ENCODE peak calls at places on chromosomes 5 and 9, in four cellular contexts. U, H, B and J are unnamed samples.

GRCh38 chr9:132214027-132214622 is 52.3 kb downstream of the NTNG2 start:
- DNase-seq in B (peak; percentile 90), H (no peak), U (peak; percentile 84), J (peak; percentile 93)

GRCh38 chr9:24073237-24073636 is 247.2 kb upstream of the ELAVL2 start:
- DNase-seq in H (no peak), U (no peak), B (no peak), J (no peak)

GRCh38 chr9:37511006-37511714 is 25.4 kb downstream of the POLR1E start:
- DNase-seq in B (peak; percentile 26), U (no peak), H (no peak), J (no peak)

GRCh38 chr9:21803674-21804048 is 1.2 kb downstream of the MTAP start:
- DNase-seq in U (no peak), B (no peak), H (no peak), J (no peak)

GRCh38 chr9:135152608-135153337 is 65.3 kb downstream of the OLFM1 start:
- DNase-seq in U (no peak), B (no peak), H (no peak), J (no peak)

GRCh38 chr5:80623911-80624457 is 30.5 kb upstream of the MSH3 start:
- DNase-seq in B (no peak), U (no peak), H (no peak), J (no peak)

GRCh38 chr9:126643945-126644527 is 30.3 kb downstream of the LMX1B start:
- DNase-seq in H (no peak), B (no peak), U (no peak), J (no peak)

GRCh38 chr9:16524823-16525222 is 345.6 kb downstream of the BNC2 start:
- DNase-seq in H (no peak), B (no peak), U (no peak), J (no peak)

GRCh38 chr9:133371261-133371711 is 4.6 kb downstream of the SURF4 start:
- DNase-seq in B (no peak), H (peak; percentile 82), U (no peak), J (no peak)

GRCh38 chr5:119393201-119393691 is 37.4 kb downstream of the TNFAIP8 start:
- DNase-seq in B (no peak), U (no peak), H (no peak), J (no peak)

GRCh38 chr5:119386945-119387344 is 31.1 kb downstream of the TNFAIP8 start:
- DNase-seq in B (peak; percentile 39), U (no peak), H (no peak), J (no peak)

GRCh38 chr5:119387900-119388618 is 32.2 kb downstream of the TNFAIP8 start:
- DNase-seq in U (no peak), B (no peak), H (no peak), J (no peak)

GRCh38 chr5:119388619-119389190 is 32.9 kb downstream of the TNFAIP8 start:
- DNase-seq in H (no peak), B (no peak), U (no peak), J (no peak)

DNA sequence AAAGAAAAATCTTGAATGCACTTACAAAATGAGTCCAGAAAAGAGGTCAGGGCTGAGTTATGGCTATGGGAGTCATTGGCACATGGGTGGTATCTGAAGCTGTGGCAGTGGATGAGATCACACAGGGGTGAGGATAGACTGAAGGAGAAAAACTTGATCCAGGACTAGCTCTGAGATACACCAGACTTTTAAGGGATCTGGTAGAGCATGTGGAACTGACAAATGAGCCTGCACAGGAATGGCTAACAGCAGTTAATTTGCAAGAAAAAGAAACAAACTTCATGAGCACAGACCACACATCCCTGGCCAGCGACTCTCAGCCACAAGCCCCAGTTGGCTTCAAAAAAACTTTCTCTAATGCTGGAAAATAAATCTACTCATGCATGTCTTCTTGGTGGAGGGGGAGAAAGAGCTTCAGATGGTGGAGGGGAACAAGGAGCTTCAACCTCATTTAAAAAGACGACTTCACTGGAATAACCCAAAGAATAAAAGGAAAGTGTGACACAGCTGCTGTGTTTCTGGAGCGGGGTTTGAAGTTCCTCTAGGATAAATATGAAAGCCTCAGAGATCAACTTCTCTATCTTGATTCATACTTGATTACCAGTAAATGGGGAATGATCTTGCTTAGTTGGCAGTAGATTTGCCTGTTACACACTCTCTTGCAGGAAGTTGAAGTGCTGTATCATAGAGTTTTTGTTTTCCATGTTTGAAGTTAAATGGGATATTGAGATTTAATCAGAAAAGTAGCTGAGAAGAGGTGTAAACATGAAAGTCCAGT is 33.7 kb downstream of the TNFAIP8 start:
- DNase-seq in B (peak; percentile 34), U (no peak), H (no peak), J (no peak)
- TF ChIP-seq POLR2A in B (no peak), U (no peak), H (no peak), J (no peak)

GRCh38 chr5:138468966-138469539 is 3.8 kb downstream of the EGR1 start:
- DNase-seq in B (no peak), H (no peak), U (no peak), J (no peak)

GRCh38 chr5:138467711-138468132 is 2.4 kb downstream of the EGR1 start:
- DNase-seq in U (no peak), H (peak; percentile 76), B (no peak), J (no peak)

GRCh38 chr5:138468133-138468965 is 3.1 kb downstream of the EGR1 start:
- DNase-seq in H (no peak), B (no peak), U (no peak), J (no peak)

GRCh38 chr5:138470322-138471285 is 5.3 kb downstream of the EGR1 start:
- DNase-seq in B (peak; percentile 7), H (no peak), U (no peak), J (no peak)

GRCh38 chr5:138469540-138470321 is 4.5 kb downstream of the EGR1 start:
- DNase-seq in H (no peak), B (peak; percentile 46), U (no peak), J (no peak)
- TF ChIP-seq POLR2A in H (no peak), B (no peak), U (no peak), J (no peak)

DNA sequence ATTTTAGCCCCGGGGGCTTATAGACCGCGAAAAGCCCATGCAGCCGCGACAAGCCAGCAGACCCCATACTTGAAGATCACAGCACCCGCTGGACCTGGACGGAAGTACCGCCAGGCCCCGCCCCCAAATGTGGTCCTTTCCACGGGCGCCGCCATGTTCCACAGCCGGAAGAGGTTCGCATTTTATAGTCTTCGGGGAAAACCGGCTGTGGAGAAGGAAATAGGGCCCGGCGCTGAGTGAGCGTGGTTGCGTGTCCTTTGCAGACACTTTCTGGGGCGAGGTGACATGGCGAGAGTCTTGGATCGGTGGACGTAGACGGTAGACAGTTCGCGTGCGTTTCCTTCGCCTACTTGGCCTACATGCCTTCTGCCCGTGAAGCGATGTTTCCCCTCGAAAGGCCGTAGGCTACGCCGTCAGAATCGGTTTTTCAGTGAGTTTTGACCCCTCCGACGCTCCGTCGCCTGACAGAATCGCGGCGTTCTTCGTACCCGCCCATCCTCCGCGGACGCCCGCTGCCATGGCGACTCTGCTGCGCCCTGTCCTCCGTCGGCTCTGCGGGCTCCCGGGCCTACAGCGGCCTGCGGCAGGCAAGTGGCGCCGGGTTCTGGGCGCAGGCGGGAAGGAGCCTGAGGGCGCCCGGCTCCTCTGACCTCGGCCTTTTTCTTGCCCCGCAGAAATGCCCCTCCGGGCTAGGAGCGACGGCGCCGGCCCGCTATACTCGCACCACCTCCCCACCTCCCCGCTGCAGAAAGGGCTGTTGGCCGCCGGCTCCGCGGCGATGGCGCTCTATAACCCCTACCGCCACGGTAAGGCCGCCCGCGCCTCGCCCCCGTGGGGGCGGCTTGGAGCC is at the start of the genes COQ4 and TRUB2:
- DNase-seq in B (peak; percentile 95), U (peak; percentile 94), H (peak; percentile 97), J (peak; percentile 98)
- TF ChIP-seq POLR2A in B (peak; percentile 31), U (no peak), H (no peak), J (peak; percentile 3)

GRCh38 chr5:132265336-132266030 is 8.0 kb downstream of the PDLIM4 start:
- DNase-seq in H (peak; percentile 20), U (no peak), B (no peak), J (peak; percentile 93)
- TF ChIP-seq POLR2A in H (no peak), U (no peak), B (no peak), J (peak; percentile 16)

GRCh38 chr5:141512390-141513020 is 23.6 kb downstream of the PCDHGC5 start:
- DNase-seq in H (peak; percentile 96), B (peak; percentile 86), U (peak; percentile 89), J (no peak)
- TF ChIP-seq POLR2A in H (no peak), B (no peak), U (no peak), J (no peak)

DNA sequence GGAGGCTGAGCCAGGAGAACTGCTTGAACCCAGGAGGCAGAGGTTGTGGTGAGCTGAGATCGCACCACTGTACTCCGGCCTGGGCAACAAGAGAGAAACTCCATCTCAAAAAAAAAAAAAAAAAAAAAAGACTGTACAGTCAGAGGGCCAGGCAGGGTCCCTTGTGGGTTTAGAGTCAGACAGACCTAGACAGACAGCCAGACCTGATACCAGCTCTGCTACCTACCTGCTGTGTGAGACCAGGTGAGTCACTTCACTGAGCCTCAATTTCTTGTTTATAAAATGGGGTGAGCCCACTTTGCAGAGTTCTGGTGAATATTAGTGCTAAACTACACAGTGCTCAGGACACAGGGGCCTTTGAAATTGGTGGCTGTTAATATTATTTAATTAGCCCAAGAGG is 19.7 kb downstream of the TRIM14 start:
- DNase-seq in U (no peak), B (no peak), H (no peak), J (no peak)
- TF ChIP-seq POLR2A in U (no peak), B (no peak), H (no peak), J (no peak)

DNA sequence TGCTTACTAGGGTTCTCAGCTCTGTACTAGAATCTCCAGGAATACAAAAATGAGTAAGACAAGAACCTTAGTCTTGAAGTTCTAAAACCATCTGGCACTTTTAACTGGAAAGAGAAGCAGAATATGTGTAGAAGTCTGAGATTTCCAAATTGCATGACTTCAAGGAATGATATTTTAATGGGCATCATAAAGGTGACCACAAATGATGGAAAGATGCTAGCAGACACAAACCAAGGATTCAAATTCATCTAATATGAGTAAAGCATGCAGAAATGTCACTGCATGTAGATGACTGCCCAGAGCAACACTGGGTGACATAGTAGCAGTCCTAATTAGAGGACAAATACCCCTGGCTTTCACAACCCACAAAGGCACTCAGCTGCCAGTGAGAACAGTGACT is 117.2 kb downstream of the RPS23 start:
- DNase-seq in B (no peak), H (no peak), U (no peak), J (no peak)
- TF ChIP-seq POLR2A in B (no peak), H (no peak), U (no peak), J (no peak)

DNA sequence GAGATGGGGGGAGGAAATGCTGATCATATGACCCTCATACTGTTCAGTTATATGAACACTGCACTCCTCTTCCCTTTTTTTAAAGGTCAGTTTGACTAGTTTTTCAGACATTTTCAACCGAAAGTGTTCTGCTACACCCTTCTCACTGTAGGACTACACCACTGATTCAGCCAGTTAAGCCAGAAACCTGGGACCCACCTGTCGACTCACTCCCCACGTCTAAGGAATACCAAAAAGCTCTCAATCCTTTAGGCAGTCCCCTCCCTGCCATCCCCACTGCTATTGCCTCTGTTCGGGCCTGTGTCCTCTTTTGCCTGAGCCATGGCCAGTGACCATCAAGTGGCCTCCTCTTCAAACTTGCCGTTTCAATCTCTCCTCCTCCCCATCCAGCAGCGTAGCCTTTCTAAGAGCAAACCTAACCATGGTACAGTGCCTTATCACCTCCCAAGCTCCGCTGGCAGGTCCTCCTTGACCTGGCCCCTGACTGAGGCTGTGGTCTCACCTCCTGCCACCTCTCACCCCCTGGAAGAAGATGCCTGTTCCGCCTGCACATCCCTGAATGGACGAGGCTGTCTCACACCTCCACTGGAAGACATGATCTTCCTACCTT is 64.1 kb downstream of the GALNT12 start:
- DNase-seq in U (no peak), B (no peak), H (no peak), J (no peak)
- TF ChIP-seq POLR2A in U (no peak), B (no peak), H (no peak), J (no peak)